ENCODE peak calls at places on chromosomes 7 and 10, in nine cellular contexts. S is cardiac fibroblast, H is AG09319, Z is fibroblast of pulmonary artery, P is SK-N-SH, T is RWPE1, N is glutamatergic neuron, D is cardiac muscle cell, Y is spleen. U is an unnamed sample.

GRCh38 chr10:52440612-52441285 is 126.7 kb downstream of the DKK1 start:
- DNase-seq in S (peak), H (no peak), Z (no peak), P (no peak), T (no peak), N (no peak), D (no peak), Y (no peak), U (no peak)

GRCh38 chr10:99536400-99537254 is 3.9 kb downstream of the NKX2-3 start:
- DNase-seq in S (no peak), H (no peak), Z (no peak), P (peak), T (no peak), N (peak), D (peak), Y (no peak), U (no peak)

GRCh38 chr10:95236068-95236903 is 42.2 kb downstream of the ACSM6 start:
- DNase-seq in S (peak), H (no peak), Z (peak), P (no peak), T (peak), N (no peak), D (no peak), Y (no peak), U (no peak)

GRCh38 chr7:46933596-46933995 is 648.3 kb downstream of the TNS3 start:
- DNase-seq in S (peak), H (no peak), Z (peak), P (no peak), T (no peak), N (no peak), D (no peak), Y (no peak), U (no peak)

GRCh38 chr10:50794490-50794889 is 54.8 kb downstream of the ASAH2B start:
- DNase-seq in S (no peak), H (no peak), Z (no peak), P (no peak), T (no peak), N (no peak), D (no peak), Y (no peak), U (no peak)

GRCh38 chr10:103712898-103713498 is 142.4 kb downstream of the SH3PXD2A start:
- DNase-seq in S (peak), H (peak), Z (peak), P (peak), T (peak), N (peak), D (peak), Y (peak), U (no peak)

GRCh38 chr10:48882881-48883280 is 56.8 kb downstream of the LRRC18 start:
- DNase-seq in S (no peak), H (no peak), Z (no peak), P (no peak), T (no peak), N (no peak), D (no peak), Y (no peak), U (no peak)

GRCh38 chr10:101695404-101695732 is 398 bp upstream of the FBXW4 start:
- DNase-seq in S (no peak), H (no peak), Z (no peak), P (no peak), T (no peak), N (no peak), D (no peak), Y (no peak), U (no peak)

GRCh38 chr7:28435732-28436378 is 23.5 kb downstream of the CREB5 start:
- DNase-seq in S (no peak), H (no peak), Z (no peak), P (no peak), T (no peak), N (no peak), D (no peak), Y (no peak), U (no peak)

GRCh38 chr7:10128748-10129147 is 844.9 kb upstream of the PHF14 start:
- DNase-seq in S (no peak), H (no peak), Z (no peak), P (peak), T (no peak), N (peak), D (peak), Y (no peak), U (no peak)

GRCh38 chr10:76025124-76025477 is 593.7 kb downstream of the LRMDA start:
- DNase-seq in S (no peak), H (no peak), Z (no peak), P (no peak), T (no peak), N (no peak), D (no peak), Y (no peak), U (no peak)
- TF ChIP-seq CTCF in S (no peak), H (no peak), Z (no peak), P (no peak), T (no peak), N (no peak), D (no peak), Y (no peak), U (no peak)

GRCh38 chr10:81873231-81873931 is 1.6 kb upstream of the NRG3 start:
- DNase-seq in S (no peak), H (no peak), Z (no peak), P (no peak), T (no peak), N (no peak), D (no peak), Y (no peak), U (no peak)

GRCh38 chr10:81874878-81875679 is at the start of gene NRG3:
- DNase-seq in S (no peak), H (no peak), Z (no peak), P (peak), T (no peak), N (peak), D (peak), Y (no peak), U (no peak)

GRCh38 chr10:81873932-81874816 is 820 bp upstream of the NRG3 start:
- DNase-seq in S (peak), H (no peak), Z (peak), P (peak), T (no peak), N (peak), D (peak), Y (peak), U (peak)

GRCh38 chr10:81875680-81876252 is 772 bp downstream of the NRG3 start:
- DNase-seq in S (no peak), H (no peak), Z (no peak), P (no peak), T (no peak), N (no peak), D (no peak), Y (peak), U (peak)

DNA sequence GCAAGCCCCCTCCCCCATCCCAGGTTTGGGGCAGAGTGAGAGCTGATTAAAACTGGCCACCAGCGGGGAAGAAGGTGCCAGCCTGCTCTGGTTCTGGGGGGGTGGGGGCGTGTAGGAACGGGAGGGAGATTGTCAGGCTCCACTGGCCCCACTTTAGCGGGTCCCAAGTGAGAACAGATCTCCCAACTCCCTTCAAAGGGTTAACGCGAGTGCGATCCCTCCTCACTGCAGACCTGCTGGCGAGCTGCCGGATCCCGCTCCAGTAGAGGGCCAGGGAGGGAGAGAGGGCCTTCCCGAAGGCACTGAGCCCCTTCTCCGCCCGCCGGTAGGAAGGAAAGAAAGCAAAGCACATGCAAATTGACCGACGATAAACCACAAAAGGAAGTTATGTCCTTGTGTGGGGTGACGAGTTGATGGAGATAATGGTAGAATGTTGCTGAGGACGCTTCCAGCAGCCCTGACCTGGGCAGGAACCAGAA is 1.3 kb downstream of the NRG3 start:
- DNase-seq in S (no peak), H (no peak), Z (peak), P (peak), T (no peak), N (peak), D (peak), Y (peak), U (peak)
- TF ChIP-seq CTCF in S (no peak), H (no peak), Z (no peak), P (no peak), T (no peak), N (no peak), D (no peak), Y (no peak), U (no peak)

DNA sequence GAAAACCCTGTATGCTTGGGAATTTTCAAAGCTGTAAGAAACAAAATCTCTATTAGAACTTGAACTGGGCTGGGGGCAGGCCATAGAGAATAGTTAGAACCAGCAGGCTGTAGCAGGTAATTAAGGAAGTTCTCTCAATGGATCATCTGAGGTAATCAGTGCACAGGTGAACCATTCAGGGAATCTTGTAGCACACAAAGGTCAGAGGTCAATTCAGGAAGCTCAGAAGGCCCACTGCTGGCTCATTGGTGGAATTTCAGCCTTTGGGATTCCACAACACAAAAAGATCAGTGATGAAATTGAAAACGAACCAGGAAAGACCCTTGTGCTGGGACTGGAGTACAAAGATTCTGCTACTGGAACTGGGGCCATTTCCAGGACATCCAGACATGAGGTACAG is 82.0 kb downstream of the TMEM168 start:
- DNase-seq in S (no peak), H (no peak), Z (no peak), P (no peak), T (no peak), N (no peak), D (no peak), Y (no peak), U (no peak)
- TF ChIP-seq CTCF in S (no peak), H (no peak), Z (no peak), P (no peak), T (no peak), N (no peak), D (no peak), Y (no peak), U (no peak)

DNA sequence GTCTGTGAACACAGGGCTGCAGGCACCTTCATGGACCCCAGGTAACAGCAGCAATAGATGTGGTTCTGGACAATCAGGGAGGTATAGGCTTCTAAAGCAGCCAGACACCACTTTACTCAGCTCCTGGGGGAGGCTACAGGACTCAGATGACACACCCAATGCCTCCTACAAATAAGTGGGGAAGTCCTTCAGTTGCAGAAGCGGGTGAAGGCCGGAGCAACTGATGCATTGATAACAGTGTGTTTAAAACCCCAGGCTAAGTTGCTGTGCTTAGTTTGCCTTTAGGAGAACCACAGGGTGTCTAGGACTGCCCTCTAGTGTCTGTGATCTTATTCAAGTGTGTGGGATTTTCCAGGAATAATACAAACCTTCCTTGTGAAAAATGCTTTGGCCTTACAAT is 5.9 kb upstream of the ITGA8 start:
- DNase-seq in S (peak), H (no peak), Z (peak), P (peak), T (peak), N (no peak), D (peak), Y (no peak), U (no peak)
- TF ChIP-seq CTCF in S (peak), H (peak), Z (peak), P (peak), T (peak), N (no peak), D (peak), Y (peak), U (peak)

GRCh38 chr10:127872871-127873600 is 19.7 kb downstream of the CLRN3 start:
- DNase-seq in S (no peak), H (no peak), Z (peak), P (no peak), T (no peak), N (no peak), D (no peak), Y (peak), U (no peak)
- TF ChIP-seq CTCF in S (no peak), H (no peak), Z (peak), P (no peak), T (no peak), N (no peak), D (peak), Y (no peak), U (no peak)

GRCh38 chr10:132372516-132373095 is 24.4 kb upstream of the PWWP2B start:
- DNase-seq in S (no peak), H (no peak), Z (no peak), P (no peak), T (no peak), N (peak), D (no peak), Y (peak), U (peak)

GRCh38 chr10:132373241-132373955 is 23.6 kb upstream of the PWWP2B start:
- DNase-seq in S (no peak), H (no peak), Z (no peak), P (no peak), T (no peak), N (peak), D (no peak), Y (peak), U (peak)

GRCh38 chr10:132369636-132370185 is 27.3 kb upstream of the PWWP2B start:
- DNase-seq in S (no peak), H (no peak), Z (no peak), P (no peak), T (no peak), N (no peak), D (no peak), Y (peak), U (peak)

GRCh38 chr10:132370426-132371340 is 26.3 kb upstream of the PWWP2B start:
- DNase-seq in S (no peak), H (no peak), Z (no peak), P (no peak), T (no peak), N (peak), D (no peak), Y (peak), U (peak)

GRCh38 chr10:132371641-132372081 is 25.3 kb upstream of the PWWP2B start:
- DNase-seq in S (no peak), H (no peak), Z (no peak), P (no peak), T (no peak), N (peak), D (no peak), Y (peak), U (peak)
- TF ChIP-seq CTCF in S (peak), H (peak), Z (peak), P (peak), T (no peak), N (peak), D (peak), Y (no peak), U (peak)

GRCh38 chr7:158783595-158783994 is 45.7 kb downstream of the ESYT2 start:
- DNase-seq in S (no peak), H (no peak), Z (no peak), P (no peak), T (no peak), N (no peak), D (no peak), Y (no peak), U (no peak)

GRCh38 chr7:158784270-158784669 is 45.0 kb downstream of the ESYT2 start:
- DNase-seq in S (no peak), H (no peak), Z (no peak), P (no peak), T (no peak), N (no peak), D (no peak), Y (no peak), U (no peak)

GRCh38 chr7:158781976-158782637 is 47.2 kb downstream of the ESYT2 start:
- DNase-seq in S (no peak), H (no peak), Z (no peak), P (no peak), T (no peak), N (no peak), D (no peak), Y (no peak), U (no peak)

GRCh38 chr7:158781217-158781975 is 47.9 kb downstream of the ESYT2 start:
- DNase-seq in S (no peak), H (no peak), Z (no peak), P (no peak), T (no peak), N (no peak), D (no peak), Y (no peak), U (no peak)

GRCh38 chr7:158782638-158783490 is 46.4 kb downstream of the ESYT2 start:
- DNase-seq in S (peak), H (no peak), Z (peak), P (no peak), T (peak), N (no peak), D (peak), Y (no peak), U (no peak)
- TF ChIP-seq CTCF in S (peak), H (peak), Z (peak), P (peak), T (no peak), N (no peak), D (peak), Y (no peak), U (peak)

GRCh38 chr7:19442016-19442785 is 266.6 kb downstream of the POLR1F start:
- DNase-seq in S (peak), H (peak), Z (peak), P (peak), T (peak), N (no peak), D (peak), Y (no peak), U (no peak)
- TF ChIP-seq CTCF in S (peak), H (peak), Z (peak), P (peak), T (peak), N (no peak), D (peak), Y (no peak), U (peak)

DNA sequence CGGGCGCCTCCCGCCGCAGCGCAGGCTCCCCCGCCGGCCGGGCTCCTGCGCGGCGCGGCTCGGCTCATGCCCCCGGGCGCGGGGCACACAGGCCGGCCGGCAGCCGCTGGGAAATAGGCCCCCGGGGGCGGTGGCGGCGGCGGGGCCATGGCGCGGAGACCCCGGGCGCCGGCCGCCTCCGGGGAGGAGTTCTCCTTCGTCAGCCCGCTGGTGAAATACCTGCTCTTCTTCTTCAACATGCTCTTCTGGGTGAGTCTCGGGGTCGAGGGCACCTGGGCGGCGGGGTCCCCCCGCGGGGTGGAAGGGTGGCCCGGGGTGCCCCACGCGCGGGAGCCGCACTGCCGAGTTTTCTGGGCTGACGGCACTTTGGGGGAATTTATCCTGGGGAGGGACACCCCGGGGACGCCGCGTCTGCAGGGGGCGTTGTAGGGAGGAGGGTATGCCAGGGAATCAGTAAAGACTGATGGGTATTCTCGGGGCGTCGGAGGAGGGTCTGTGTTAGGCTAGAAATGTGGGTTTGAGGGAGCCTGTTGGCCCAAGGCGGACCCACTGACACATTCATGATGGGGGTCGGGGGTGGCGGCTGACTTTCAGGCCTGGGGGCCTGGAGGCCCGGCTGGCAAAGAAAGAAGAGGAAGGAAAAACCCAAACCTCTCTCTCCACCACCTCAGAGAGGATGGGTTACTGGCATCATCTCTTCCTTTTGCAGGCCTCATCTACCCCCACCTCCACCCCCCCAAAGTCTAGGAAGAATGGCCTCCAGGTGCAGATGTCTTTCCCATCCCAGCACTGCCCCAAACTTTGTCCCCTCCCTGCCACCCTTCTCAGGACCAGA is 544 bp downstream of the TSPAN33 start:
- DNase-seq in S (no peak), H (no peak), Z (no peak), P (no peak), T (no peak), N (no peak), D (no peak), Y (peak), U (no peak)
- TF ChIP-seq CTCF in S (no peak), H (peak), Z (peak), P (peak), T (peak), N (no peak), D (peak), Y (no peak), U (peak)

GRCh38 chr10:71844695-71845094 is 6.4 kb downstream of the PSAP start:
- DNase-seq in S (no peak), H (no peak), Z (no peak), P (no peak), T (no peak), N (no peak), D (no peak), Y (no peak), U (no peak)
- TF ChIP-seq CTCF in S (no peak), H (no peak), Z (no peak), P (no peak), T (no peak), N (no peak), D (no peak), Y (no peak), U (no peak)

U was measured in chondrocyte.